ENCODE peak calls at places on chromosomes 5 and 9, in seven cellular contexts. T, W, M, X, K, S and V are unnamed samples. For H3K4me1, the result is how much of the 10 kb centered on the place peaks cover.

GRCh38 chr9:130993303-130994030 is 15.5 kb upstream of the LAMC3 start:
- DNase-seq in X (no peak), K (no peak), T (no peak), S (no peak), W (peak), M (no peak), V (no peak)

GRCh38 chr5:14871084-14871572 is 450 bp downstream of the ANKH start:
- DNase-seq in M (no peak), S (no peak), T (no peak), W (no peak), X (no peak), K (no peak), V (no peak)

GRCh38 chr5:137563646-137564474 is 64.7 kb upstream of the SPOCK1 start:
- DNase-seq in X (no peak), T (no peak), K (peak), S (no peak), W (no peak), M (no peak), V (no peak)

GRCh38 chr9:116671605-116672004 is 15.5 kb upstream of the TRIM32 start:
- DNase-seq in X (no peak), W (no peak), T (no peak), S (peak), M (no peak), K (no peak), V (no peak)

GRCh38 chr9:135879237-135879601 is 28.1 kb downstream of the CAMSAP1 start:
- DNase-seq in T (no peak), S (no peak), X (no peak), K (no peak), M (no peak), W (no peak), V (no peak)

GRCh38 chr9:127661342-127661741 is 45.4 kb upstream of the CFAP157 start:
- DNase-seq in K (peak), T (no peak), M (no peak), S (no peak), X (no peak), W (no peak), V (no peak)

GRCh38 chr9:90874194-90874593 is 72.6 kb downstream of the SYK start:
- DNase-seq in K (no peak), T (no peak), W (no peak), S (no peak), X (no peak), M (no peak), V (no peak)

GRCh38 chr5:127875235-127876021 is 172.2 kb downstream of the CCDC192 start:
- DNase-seq in T (peak), K (peak), M (peak), X (peak), W (peak), S (peak), V (peak)

GRCh38 chr5:133525048-133525447 is 87.3 kb downstream of the FSTL4 start:
- DNase-seq in W (no peak), T (no peak), K (no peak), X (no peak), M (no peak), S (no peak), V (no peak)

GRCh38 chr5:19927919-19928318 is 60.1 kb downstream of the CDH18 start:
- DNase-seq in M (no peak), W (no peak), S (no peak), T (peak), K (peak), X (peak), V (no peak)

GRCh38 chr5:178466342-178466741 is 123.9 kb downstream of the COL23A1 start:
- DNase-seq in W (no peak), S (no peak), K (no peak), T (no peak), M (no peak), X (no peak), V (no peak)

GRCh38 chr5:107500840-107501239 is 169.9 kb downstream of the EFNA5 start:
- DNase-seq in S (no peak), X (no peak), T (no peak), W (no peak), M (no peak), K (no peak), V (no peak)

GRCh38 chr9:99154356-99154755 is 49.4 kb downstream of the TGFBR1 start:
- DNase-seq in M (no peak), K (no peak), S (no peak), T (no peak), W (no peak), X (no peak), V (no peak)

GRCh38 chr5:174751154-174751990 is 27.0 kb downstream of the MSX2 start:
- DNase-seq in S (no peak), K (peak), M (no peak), W (no peak), T (no peak), X (no peak), V (no peak)

GRCh38 chr5:170173227-170173626 is 59.6 kb upstream of the C5orf58 start:
- DNase-seq in K (no peak), M (peak), S (no peak), W (no peak), X (no peak), T (no peak), V (no peak)

GRCh38 chr5:109931049-109931448 is 241.3 kb downstream of the MAN2A1 start:
- DNase-seq in X (no peak), W (no peak), T (no peak), K (no peak), S (no peak), M (no peak), V (no peak)

GRCh38 chr5:78275998-78276543 is 18.4 kb downstream of the AP3B1 start:
- DNase-seq in M (no peak), W (no peak), S (no peak), K (no peak), T (no peak), X (no peak), V (no peak)

GRCh38 chr9:116693233-116693731 is 6.2 kb downstream of the TRIM32 start:
- DNase-seq in T (no peak), X (no peak), M (no peak), W (no peak), S (no peak), K (no peak), V (no peak)

GRCh38 chr5:78763659-78764189 is 115.2 kb upstream of the LHFPL2 start:
- DNase-seq in M (no peak), X (no peak), K (no peak), W (no peak), S (peak), T (no peak), V (no peak)

GRCh38 chr5:96408276-96408777 is 24.7 kb downstream of the PCSK1 start:
- DNase-seq in W (no peak), S (no peak), K (no peak), X (no peak), M (no peak), T (no peak), V (no peak)

GRCh38 chr5:159316519-159317383 is 13.5 kb downstream of the IL12B start:
- DNase-seq in T (peak), S (no peak), W (peak), M (no peak), X (no peak), K (peak), V (peak)

GRCh38 chr9:75085640-75086039 is 2.3 kb downstream of the NMRK1 start:
- DNase-seq in W (no peak), X (no peak), T (no peak), M (no peak), K (no peak), S (no peak), V (no peak)

GRCh38 chr5:174459832-174460448 is 264.4 kb upstream of the MSX2 start:
- DNase-seq in T (no peak), S (no peak), W (no peak), K (no peak), M (no peak), X (no peak), V (no peak)

DNA sequence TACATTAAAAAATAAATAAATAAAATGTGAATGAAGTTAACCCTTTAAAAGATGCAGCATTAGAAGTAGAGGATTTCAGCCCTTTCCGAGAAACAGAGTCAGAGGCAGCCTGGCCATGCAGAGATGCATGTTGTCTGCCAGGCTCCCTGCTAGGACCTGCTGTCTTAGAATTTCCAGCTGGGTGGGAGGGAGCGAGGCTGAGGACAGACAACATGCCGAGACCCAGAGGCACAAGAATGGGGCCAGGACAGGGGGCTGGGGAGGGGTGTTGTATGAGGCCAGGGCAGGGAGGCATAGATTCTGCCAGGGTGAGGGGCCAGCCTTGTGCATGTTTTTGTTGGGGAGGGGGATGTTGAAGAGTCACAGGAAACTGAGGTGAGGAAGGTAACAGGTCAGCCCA is 68.6 kb upstream of the NEURL1B start:
- DNase-seq in S (no peak), X (no peak), K (no peak), T (no peak), M (no peak), W (no peak), V (no peak)
- TF ChIP-seq SIN3A in S (no peak), X (no peak), K (no peak), T (no peak), M (no peak), W (no peak), V (no peak)

GRCh38 chr5:135328128-135328687 is 70.8 kb downstream of the MACROH2A1 start:
- DNase-seq in K (no peak), M (no peak), X (no peak), S (no peak), W (no peak), T (no peak), V (no peak)
- TF ChIP-seq CTCF in K (no peak), M (no peak), X (no peak), S (no peak), W (no peak), T (no peak), V (no peak)

DNA sequence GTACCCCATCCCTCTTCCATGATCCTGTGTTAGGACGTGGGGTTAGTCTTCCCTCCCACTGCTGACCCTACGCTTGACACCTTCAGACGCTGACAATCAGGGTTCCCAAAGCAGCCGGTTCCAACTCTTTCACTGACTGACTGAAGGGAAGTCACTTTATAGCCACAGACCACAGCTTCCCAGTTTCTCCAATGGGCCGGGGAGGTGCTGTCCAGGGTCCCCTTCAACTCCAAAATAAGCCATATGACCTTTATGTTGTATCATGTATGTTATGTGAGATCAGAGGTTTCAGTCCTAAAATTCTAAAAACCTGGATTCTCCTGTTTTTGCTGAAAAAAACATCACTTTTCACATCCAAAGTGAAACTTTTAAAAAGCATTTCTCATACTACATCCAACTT is 5.4 kb downstream of the EPB41L4B start:
- DNase-seq in K (no peak), M (no peak), X (no peak), W (no peak), T (no peak), S (no peak), V (no peak)
- H3K4me1 ChIP-seq in K (under half), M (half or more), X (under half), W (under half), T (half or more), S (under half), V (half or more)

DNA sequence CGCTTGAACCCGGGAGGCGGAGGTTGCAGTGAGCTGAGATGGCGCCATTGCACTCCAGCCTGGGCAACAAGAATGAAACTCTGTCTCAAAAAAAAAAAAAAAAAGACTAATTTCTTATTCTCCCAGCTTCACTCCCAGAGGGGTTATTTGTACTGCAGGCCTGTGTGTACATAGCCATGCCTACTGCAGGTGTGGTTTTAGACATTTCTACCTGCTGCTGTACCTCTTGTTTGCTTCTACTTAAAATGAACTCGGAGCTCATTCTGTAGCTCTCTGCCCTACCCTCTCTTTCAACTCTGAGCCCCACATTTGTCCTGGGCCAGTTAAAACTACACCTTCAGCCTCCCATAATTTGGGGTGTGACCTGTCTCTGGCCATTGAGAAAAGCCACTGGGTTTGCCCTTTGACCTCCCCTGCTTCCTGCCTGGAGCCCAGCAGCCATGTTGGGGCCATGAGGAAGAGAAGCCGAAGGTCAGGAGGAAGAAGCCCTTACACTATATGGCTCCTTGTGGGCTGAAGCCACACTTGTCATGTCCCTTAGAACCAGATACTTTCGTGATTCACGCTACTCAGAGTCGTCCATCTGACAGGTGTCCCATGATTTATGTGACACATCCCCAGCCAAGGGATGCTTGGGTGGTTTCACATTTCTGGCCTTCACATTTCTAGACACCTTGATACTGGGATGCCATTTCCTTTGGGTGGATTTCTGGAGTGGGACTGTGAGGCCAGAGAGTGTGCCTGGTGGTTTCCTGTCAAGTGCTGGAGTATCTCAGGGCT is 9.4 kb upstream of the CARD19 start:
- DNase-seq in T (no peak), M (no peak), W (no peak), X (no peak), K (no peak), S (no peak), V (no peak)
- TF ChIP-seq SIN3A in T (no peak), M (no peak), W (no peak), X (no peak), K (no peak), S (no peak), V (no peak)